ENCODE peak calls at places on chromosomes 5 and 9, in ten cellular contexts. R is lower lobe of right lung, U is MM.1S, O is neural progenitor cell, E is esophagus squamous epithelium, V is IMR-90, J is sigmoid colon, Q is mucosa of descending colon, F is endothelial cell of umbilical vein, Y is ovary. H is an unnamed sample. For H3K4me1, the result is how much of the 10 kb centered on the place peaks cover.

GRCh38 chr5:163473613-163474243 is 13.3 kb downstream of the HMMR start:
- DNase-seq in R (no peak), U (peak), O (no peak), E (no peak), V (no peak), J (no peak), Q (no peak), F (peak), Y (no peak), H (no peak)

GRCh38 chr5:31023105-31023504 is 170.4 kb upstream of the CDH6 start:
- DNase-seq in R (no peak), U (no peak), O (no peak), E (no peak), V (peak), J (no peak), Q (no peak), F (peak), Y (no peak), H (no peak)

GRCh38 chr5:104179057-104179456 is 616.5 kb upstream of the NUDT12 start:
- DNase-seq in R (no peak), U (peak), O (peak), E (no peak), V (peak), J (no peak), Q (peak), F (peak), Y (no peak), H (peak)

GRCh38 chr5:100898504-100899346 is 4.4 kb downstream of the ST8SIA4 start:
- DNase-seq in R (no peak), U (no peak), O (no peak), E (no peak), V (no peak), J (no peak), Q (no peak), F (no peak), Y (no peak), H (no peak)

GRCh38 chr9:134968823-134969090 is 51.0 kb upstream of the FCN1 start:
- DNase-seq in R (no peak), U (no peak), O (no peak), E (no peak), V (no peak), J (no peak), Q (no peak), F (no peak), Y (no peak), H (peak)

GRCh38 chr5:33933723-33934544 is 2.3 kb upstream of the RXFP3 start:
- DNase-seq in R (no peak), U (peak), O (no peak), E (no peak), V (peak), J (no peak), Q (no peak), F (no peak), Y (no peak), H (no peak)

GRCh38 chr5:73792687-73793320 is 166.8 kb downstream of the ARHGEF28 start:
- DNase-seq in R (peak), U (peak), O (peak), E (no peak), V (peak), J (peak), Q (peak), F (peak), Y (peak), H (peak)

GRCh38 chr5:33470544-33470943 is 29.8 kb downstream of the TARS1 start:
- DNase-seq in R (no peak), U (no peak), O (peak), E (no peak), V (peak), J (no peak), Q (peak), F (peak), Y (no peak), H (no peak)

GRCh38 chr5:164097747-164098146 is 592.3 kb downstream of the MAT2B start:
- DNase-seq in R (no peak), U (no peak), O (no peak), E (no peak), V (peak), J (no peak), Q (no peak), F (peak), Y (no peak), H (no peak)

GRCh38 chr9:35829764-35830096 is 702 bp downstream of the TMEM8B start:
- DNase-seq in R (no peak), U (no peak), O (no peak), E (no peak), V (no peak), J (no peak), Q (no peak), F (no peak), Y (no peak), H (no peak)

DNA sequence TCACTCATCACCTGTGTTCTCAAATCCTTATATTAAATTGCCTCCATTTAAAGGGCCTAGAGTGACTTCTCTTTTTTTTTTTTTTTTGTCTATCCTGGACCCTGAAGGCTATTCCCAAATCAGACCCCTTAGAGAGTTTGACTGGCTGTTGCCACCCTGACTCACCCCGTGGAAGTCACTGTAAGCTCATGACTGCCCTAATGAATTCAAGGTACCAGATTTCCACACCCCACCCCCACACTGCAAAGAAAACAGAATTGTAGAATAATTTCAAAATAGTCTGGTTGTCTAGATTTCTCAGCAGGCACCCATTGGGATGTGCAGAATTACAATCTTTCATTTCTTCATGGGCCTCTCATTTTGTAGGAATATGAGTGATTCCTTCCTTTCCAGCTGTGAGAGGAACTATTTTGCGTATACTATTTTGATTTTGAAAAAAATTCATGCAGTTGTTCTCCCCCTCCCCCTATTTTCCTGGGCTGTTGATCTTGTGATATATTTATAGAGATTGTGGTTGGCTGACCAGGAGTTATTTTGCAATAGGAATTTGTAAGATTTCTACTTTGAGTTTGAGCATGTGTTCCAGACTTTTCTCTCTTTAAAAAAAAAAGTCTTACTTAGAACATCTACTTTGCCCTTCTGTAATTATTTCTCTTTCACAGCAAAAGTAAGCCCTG is 79.1 kb downstream of the ZNF618 start:
- DNase-seq in R (no peak), U (no peak), O (no peak), E (no peak), V (peak), J (no peak), Q (no peak), F (peak), Y (peak), H (no peak)
- H3K4me1 ChIP-seq in R (under half), U (under half), O (under half), E (under half), V (half or more), J (under half), Q (under half), F (half or more), Y (under half), H (under half)

GRCh38 chr5:135830384-135831275 is 3.8 kb upstream of the SLC25A48 start:
- DNase-seq in R (no peak), U (no peak), O (no peak), E (no peak), V (no peak), J (no peak), Q (no peak), F (no peak), Y (no peak), H (no peak)
- TF ChIP-seq CTCF in R (no peak), U (no peak), O (no peak), E (no peak), V (no peak), J (no peak), Q (no peak), F (no peak), Y (no peak), H (no peak)

GRCh38 chr9:133589454-133590227 is 19.5 kb downstream of the FAM163B start:
- DNase-seq in R (no peak), U (no peak), O (peak), E (no peak), V (no peak), J (no peak), Q (peak), F (no peak), Y (no peak), H (no peak)

GRCh38 chr9:133585481-133586367 is 23.5 kb downstream of the FAM163B start:
- DNase-seq in R (no peak), U (no peak), O (peak), E (no peak), V (no peak), J (no peak), Q (no peak), F (no peak), Y (no peak), H (no peak)

GRCh38 chr9:133587051-133587450 is 22.1 kb downstream of the FAM163B start:
- DNase-seq in R (no peak), U (no peak), O (no peak), E (no peak), V (no peak), J (no peak), Q (no peak), F (no peak), Y (no peak), H (no peak)

GRCh38 chr9:133584559-133585476 is 24.4 kb downstream of the FAM163B start:
- DNase-seq in R (no peak), U (no peak), O (peak), E (no peak), V (no peak), J (no peak), Q (peak), F (no peak), Y (no peak), H (no peak)

DNA sequence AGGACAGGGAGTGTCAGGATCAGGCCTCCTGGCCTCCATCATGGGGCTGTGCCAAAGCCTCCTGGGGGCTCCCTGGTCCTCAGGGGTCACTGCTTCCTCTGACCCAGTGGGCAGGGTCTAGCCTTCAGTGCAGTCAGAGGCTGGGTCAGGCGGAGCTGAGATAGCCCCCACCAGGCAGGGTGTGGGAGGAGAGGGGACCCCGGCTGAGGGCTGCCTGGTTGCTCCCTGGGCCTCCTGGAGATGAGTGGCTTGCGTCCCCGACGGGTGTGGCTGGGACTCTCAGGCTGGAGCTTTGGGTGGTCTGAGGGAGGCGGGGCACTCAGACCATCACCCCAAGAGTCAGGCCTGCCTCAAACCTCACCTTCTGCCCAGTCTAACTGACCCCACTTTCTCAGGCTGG is 21.7 kb downstream of the FAM163B start:
- DNase-seq in R (no peak), U (no peak), O (no peak), E (no peak), V (no peak), J (no peak), Q (no peak), F (no peak), Y (no peak), H (no peak)
- H3K4me1 ChIP-seq in R (under half), U (under half), O (under half), E (under half), V (under half), J (under half), Q (under half), F (under half), Y (under half), H (under half)

DNA sequence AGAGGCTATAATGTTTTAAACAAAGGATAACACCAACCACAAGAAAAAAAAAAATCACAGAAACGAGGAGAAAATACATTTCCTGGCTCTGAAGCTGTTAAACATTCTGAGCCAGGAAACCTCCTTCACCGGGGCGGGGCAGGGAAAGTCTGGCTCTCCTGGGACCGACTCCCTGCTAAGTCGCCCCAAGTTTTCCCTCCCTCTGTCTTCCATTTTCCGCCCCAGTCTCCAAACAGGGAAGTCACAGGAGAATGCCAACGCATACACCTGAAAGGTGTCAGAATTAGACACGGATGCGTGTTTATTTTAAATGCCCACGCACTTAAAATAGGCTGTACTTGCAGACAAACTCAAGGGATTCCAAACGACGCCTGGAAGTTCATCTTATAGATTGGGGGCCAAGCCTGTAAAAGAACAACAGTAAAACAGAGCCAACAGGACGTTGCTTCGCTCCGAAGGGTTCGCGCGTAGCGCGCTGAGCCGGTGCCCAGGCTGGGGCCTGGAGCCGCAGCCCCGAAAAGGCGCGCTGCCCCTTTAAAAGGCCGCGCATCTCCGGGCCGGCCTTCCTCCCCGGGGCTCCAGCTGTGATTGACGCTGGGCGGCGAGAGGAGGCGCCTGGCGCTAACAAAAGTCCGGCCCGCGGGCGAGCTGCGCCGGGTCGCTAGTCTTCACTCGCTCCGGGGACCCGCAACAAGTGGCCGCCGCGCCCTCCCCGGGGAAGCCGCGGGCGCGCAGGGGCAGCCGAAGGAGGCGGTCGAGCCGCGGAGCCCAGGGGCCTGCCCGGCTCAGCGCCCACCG is at the start of gene FBXL7:
- DNase-seq in R (peak), U (peak), O (peak), E (no peak), V (peak), J (peak), Q (peak), F (peak), Y (peak), H (peak)
- TF ChIP-seq CTCF in R (peak), U (peak), O (peak), E (no peak), V (peak), J (no peak), Q (no peak), F (no peak), Y (no peak), H (no peak)

DNA sequence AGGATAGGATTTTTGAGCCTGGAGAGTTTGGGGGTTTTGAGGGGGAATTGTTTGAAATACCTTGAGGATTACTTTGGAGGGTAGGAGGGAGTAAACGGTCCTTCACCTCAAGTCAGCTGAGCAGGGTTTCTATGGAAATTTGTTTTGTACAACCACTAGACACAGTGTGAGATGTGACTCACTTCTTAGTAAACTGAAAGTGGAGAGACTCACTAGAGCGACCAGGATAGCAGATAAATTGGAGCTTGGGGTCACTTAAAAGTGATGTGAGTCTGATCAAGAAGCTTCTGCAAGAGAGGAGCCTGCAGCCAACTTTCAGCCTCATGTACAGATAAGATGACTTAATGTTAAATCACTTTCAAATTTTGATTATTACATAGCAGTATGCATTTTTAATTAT is 1945.9 kb upstream of the NUDT12 start:
- DNase-seq in R (no peak), U (no peak), O (no peak), E (no peak), V (peak), J (no peak), Q (no peak), F (no peak), Y (no peak), H (no peak)
- H3K4me1 ChIP-seq in R (under half), U (under half), O (under half), E (under half), V (under half), J (under half), Q (under half), F (under half), Y (under half), H (under half)

DNA sequence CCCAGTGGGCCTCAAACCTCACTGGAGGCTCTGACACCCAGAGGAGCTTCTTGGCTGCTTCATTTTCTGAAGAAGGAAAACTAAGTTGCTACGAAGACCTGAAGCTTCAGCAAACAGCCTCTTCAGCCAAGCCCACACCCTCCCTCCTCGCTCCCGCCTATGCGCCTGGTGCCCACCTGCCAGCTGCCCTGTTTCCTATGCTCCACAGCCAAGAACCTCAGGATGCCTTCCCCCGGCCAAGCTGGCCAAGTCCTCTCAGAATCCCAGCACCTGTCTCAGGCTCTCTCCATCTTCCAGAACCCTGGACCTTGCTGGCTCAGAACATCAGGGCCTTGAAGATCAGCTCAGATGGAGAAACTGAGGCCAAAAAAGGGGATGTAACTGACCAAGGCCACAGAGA is 60.4 kb downstream of the STK10 start:
- DNase-seq in R (no peak), U (no peak), O (no peak), E (no peak), V (no peak), J (no peak), Q (no peak), F (no peak), Y (no peak), H (no peak)
- TF ChIP-seq CTCF in R (no peak), U (no peak), O (no peak), E (no peak), V (no peak), J (no peak), Q (no peak), F (no peak), Y (no peak), H (no peak)

GRCh38 chr5:151775025-151775606 is 3.4 kb downstream of the G3BP1 start:
- DNase-seq in R (no peak), U (no peak), O (no peak), E (no peak), V (no peak), J (no peak), Q (no peak), F (no peak), Y (no peak), H (no peak)
- H3K4me1 ChIP-seq in R (half or more), U (under half), O (under half), E (under half), V (under half), J (half or more), Q (under half), F (under half), Y (under half), H (under half)

GRCh38 chr9:112705773-112706427 is 12.0 kb downstream of the INIP start:
- DNase-seq in R (no peak), U (no peak), O (peak), E (no peak), V (peak), J (no peak), Q (peak), F (peak), Y (peak), H (no peak)
- TF ChIP-seq CTCF in R (peak), U (no peak), O (peak), E (peak), V (peak), J (peak), Q (no peak), F (no peak), Y (peak), H (no peak)

GRCh38 chr5:78754655-78755054 is 106.1 kb upstream of the LHFPL2 start:
- DNase-seq in R (no peak), U (no peak), O (no peak), E (no peak), V (no peak), J (no peak), Q (no peak), F (no peak), Y (no peak), H (no peak)
- H3K4me1 ChIP-seq in R (under half), U (under half), O (under half), E (under half), V (under half), J (under half), Q (under half), F (under half), Y (under half), H (under half)

GRCh38 chr5:160311491-160312138 is 749 bp downstream of the CCNJL start:
- DNase-seq in R (peak), U (no peak), O (no peak), E (no peak), V (no peak), J (no peak), Q (peak), F (peak), Y (peak), H (no peak)

GRCh38 chr5:160315968-160316367 is 3.6 kb upstream of the CCNJL start:
- DNase-seq in R (no peak), U (peak), O (no peak), E (no peak), V (peak), J (no peak), Q (peak), F (peak), Y (no peak), H (no peak)

GRCh38 chr5:160310910-160311295 is 1.5 kb downstream of the CCNJL start:
- DNase-seq in R (no peak), U (no peak), O (peak), E (no peak), V (no peak), J (no peak), Q (no peak), F (no peak), Y (no peak), H (no peak)

GRCh38 chr5:160312139-160312959 is at the start of gene CCNJL:
- DNase-seq in R (peak), U (peak), O (peak), E (no peak), V (peak), J (no peak), Q (peak), F (peak), Y (peak), H (peak)

DNA sequence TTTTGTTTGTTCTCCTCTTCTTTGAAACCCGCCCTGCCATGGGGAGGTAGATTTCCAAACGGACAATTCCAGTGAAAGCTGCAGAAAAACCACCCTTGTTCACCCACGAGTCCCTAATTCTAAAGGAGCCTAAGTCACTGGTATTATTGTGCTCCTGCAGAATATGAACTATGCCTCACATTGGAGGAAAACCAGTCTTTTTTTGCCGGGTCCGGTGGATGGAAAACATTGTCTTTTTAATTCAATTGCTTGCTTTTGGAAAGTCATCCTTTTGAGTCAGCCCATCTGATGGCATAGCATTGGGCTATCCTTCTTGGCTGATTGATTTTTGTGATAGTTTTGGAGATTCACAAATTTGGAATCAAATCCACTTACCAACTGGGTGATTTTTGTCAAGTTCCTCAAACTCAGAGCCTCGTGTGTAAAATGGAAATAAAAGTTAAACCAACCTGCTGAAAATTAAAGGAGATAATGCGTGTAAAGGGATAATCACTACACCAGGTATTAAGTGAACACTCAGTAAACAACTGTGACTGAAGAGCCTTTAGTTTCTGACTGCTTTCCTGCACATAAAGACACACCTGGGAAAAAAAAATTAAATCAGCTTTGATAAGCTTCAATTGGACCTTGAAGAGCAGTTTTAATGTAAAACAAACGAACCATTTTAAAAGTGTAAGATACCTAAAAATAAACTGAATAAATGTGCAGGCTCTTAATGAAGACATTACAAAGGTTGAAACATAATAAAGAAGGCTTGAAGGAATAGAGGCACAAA is 783 bp upstream of the CCNJL start:
- DNase-seq in R (no peak), U (no peak), O (peak), E (no peak), V (no peak), J (no peak), Q (no peak), F (no peak), Y (no peak), H (no peak)
- TF ChIP-seq CTCF in R (no peak), U (no peak), O (no peak), E (no peak), V (no peak), J (no peak), Q (no peak), F (no peak), Y (no peak), H (no peak)

H was measured in Peyer's patch.